ENCODE peak calls at places on chromosomes 11 and 22, in six cellular contexts. N is WERI-Rb-1, W is heart right ventricle, Q is Caco-2, K is pancreas, J is psoas muscle. F is an unnamed sample.

GRCh38 chr22:43994006-43994405 is 30.1 kb upstream of the PARVB start:
- DNase-seq in N (no peak), W (no peak), Q (no peak), K (no peak), J (no peak), F (no peak)

GRCh38 chr22:50398698-50399648 is 55.8 kb downstream of the PPP6R2 start:
- DNase-seq in N (no peak), W (no peak), Q (no peak), K (peak; percentile 68), J (no peak), F (no peak)

GRCh38 chr11:76769071-76769560 is 14.0 kb upstream of the TSKU start:
- DNase-seq in N (no peak), W (no peak), Q (no peak), K (no peak), J (no peak), F (no peak)

GRCh38 chr11:119506436-119506835 is 83.5 kb upstream of the THY1 start:
- DNase-seq in N (no peak), W (no peak), Q (no peak), K (no peak), J (no peak), F (no peak)

GRCh38 chr11:132987936-132988335 is 544.4 kb downstream of the OPCML start:
- DNase-seq in N (no peak), W (no peak), Q (no peak), K (no peak), J (no peak), F (no peak)

GRCh38 chr11:31870609-31871309 is 59.6 kb upstream of the PAX6 start:
- DNase-seq in N (peak; percentile 76), W (peak; percentile 32), Q (peak; percentile 71), K (peak; percentile 42), J (peak; percentile 19), F (peak; percentile 9)

GRCh38 chr11:60193687-60194433 is 11.0 kb upstream of the MS4A6A start:
- DNase-seq in N (peak; percentile 67), W (peak; percentile 76), Q (peak; percentile 58), K (peak; percentile 29), J (no peak), F (peak; percentile 83)

GRCh38 chr11:46718155-46719019 is 626 bp upstream of the F2 start:
- DNase-seq in N (no peak), W (no peak), Q (peak; percentile 89), K (no peak), J (no peak), F (no peak)

GRCh38 chr11:119373917-119374631 is 7.4 kb downstream of the USP2 start:
- DNase-seq in N (peak; percentile 86), W (peak; percentile 78), Q (peak; percentile 89), K (peak; percentile 83), J (peak; percentile 71), F (no peak)

GRCh38 chr22:46233231-46233630 is 16.9 kb downstream of the CDPF1 start:
- DNase-seq in N (no peak), W (peak; percentile 66), Q (no peak), K (peak; percentile 76), J (peak; percentile 62), F (no peak)

GRCh38 chr11:34460335-34460734 is 21.6 kb downstream of the CAT start:
- DNase-seq in N (no peak), W (no peak), Q (no peak), K (no peak), J (no peak), F (no peak)

DNA sequence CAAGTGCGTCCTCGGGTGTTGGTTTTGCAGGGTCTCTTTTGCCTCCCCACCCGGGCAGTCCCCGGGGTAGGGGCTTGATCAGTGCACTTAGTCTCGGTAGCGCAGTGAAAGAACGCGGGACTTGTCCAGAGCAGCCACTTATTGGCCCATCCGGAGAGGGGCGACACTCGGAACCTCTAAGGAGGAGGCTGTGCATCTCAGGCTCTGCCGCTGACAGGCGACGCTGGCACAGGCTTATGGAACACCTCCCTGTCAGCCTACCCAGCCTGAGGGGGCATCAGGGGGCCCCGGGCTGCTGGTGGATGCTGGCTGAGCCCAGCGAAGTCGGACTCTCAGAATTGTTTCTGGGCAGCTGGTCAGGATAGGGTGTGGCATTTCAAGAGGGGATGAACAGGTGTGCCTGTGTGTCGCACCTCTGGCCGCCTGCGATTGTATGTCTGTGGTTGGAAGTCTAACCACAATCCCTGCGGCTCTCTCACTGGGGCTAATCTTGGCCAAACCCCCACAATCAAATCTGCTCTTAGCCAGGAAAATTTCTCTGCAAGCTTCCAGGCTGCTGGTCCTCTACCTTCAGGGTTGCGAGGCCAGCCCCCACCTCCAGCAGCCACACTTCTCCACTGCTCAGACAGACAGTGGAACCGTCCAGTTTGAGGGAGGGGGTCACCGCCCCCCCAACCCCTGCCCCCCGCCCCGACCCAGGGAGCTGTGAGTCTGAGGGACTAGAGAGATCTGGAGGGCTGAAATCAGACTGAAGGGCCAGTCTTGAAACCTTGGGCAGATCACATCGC is 814 bp downstream of the ATG16L2 start:
- DNase-seq in N (peak; percentile 75), W (peak; percentile 41), Q (peak; percentile 85), K (peak; percentile 51), J (no peak), F (peak; percentile 83)
- TF ChIP-seq CTCF in N (peak; percentile 36), W (peak; percentile 13), Q (no peak), K (no peak), J (no peak), F (peak; percentile 43)

DNA sequence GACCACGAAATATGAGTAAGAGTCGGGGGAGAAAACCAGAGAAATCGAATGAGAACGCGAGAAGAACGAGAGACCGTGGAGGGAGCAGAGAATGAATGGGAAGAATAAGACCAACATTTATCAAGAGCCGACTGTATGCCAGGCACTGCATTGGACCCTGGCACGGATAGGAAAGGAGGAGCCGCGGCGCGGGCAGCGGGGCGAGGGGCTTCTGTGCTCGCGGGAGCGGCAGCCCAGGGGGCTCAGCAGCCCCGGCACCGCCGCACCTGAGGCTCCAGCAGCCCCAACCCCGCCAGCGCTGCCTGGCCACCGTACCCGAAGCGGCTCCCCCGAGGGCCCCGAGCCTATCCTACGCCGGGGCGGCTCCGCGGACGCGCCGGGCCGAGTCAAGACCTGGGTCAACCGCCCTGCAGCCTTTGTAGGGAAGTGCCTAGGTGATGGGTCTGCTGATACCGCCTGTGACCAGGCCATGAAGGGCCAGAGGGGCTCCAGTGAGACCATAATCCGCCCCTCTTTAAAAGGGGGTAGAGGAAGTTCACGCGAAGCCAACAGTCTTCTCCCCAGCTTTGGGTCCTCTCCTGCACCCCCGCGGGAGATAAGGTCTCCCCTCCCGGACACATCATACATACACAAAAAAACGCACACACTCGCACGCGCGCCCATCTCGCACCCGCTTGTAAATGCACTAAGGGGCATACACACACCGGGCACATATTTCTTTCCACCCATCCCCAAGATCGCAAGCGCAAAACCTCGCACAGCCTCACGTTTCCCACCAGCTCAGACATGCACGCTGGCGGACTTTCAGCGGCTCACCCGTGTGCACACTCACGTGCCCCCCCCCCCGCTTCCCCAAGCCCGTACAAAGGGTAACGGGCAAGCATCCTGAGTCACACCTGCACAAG is 964 bp upstream of the RTN4RL2 start:
- DNase-seq in N (no peak), W (no peak), Q (no peak), K (peak; percentile 33), J (no peak), F (peak; percentile 25)
- H3K4me3 ChIP-seq in N (no peak overlapping the region), W (peak overlapping the region; percentile 51), Q (peak overlapping the region; percentile 66), K (no peak overlapping the region), J (peak overlapping the region; percentile 60), F (peak overlapping the region; percentile 53)

GRCh38 chr22:42591987-42592386 is 22.7 kb downstream of the POLDIP3 start:
- DNase-seq in N (no peak), W (no peak), Q (no peak), K (no peak), J (no peak), F (no peak)
- H3K36me3 ChIP-seq in N (peaks cover 86% of the 10 kb centered on the region), W (peaks cover 100% of the 10 kb centered on the region), Q (peaks cover 2% of the 10 kb centered on the region), K (peaks cover 68% of the 10 kb centered on the region), J (peaks cover 99% of the 10 kb centered on the region), F (peaks cover 35% of the 10 kb centered on the region)

GRCh38 chr11:91625495-91625894 is 599.1 kb upstream of the FAT3 start:
- DNase-seq in N (no peak), W (no peak), Q (no peak), K (no peak), J (no peak), F (no peak)
- TF ChIP-seq CTCF in N (no peak), W (no peak), Q (no peak), K (no peak), J (no peak), F (no peak)

DNA sequence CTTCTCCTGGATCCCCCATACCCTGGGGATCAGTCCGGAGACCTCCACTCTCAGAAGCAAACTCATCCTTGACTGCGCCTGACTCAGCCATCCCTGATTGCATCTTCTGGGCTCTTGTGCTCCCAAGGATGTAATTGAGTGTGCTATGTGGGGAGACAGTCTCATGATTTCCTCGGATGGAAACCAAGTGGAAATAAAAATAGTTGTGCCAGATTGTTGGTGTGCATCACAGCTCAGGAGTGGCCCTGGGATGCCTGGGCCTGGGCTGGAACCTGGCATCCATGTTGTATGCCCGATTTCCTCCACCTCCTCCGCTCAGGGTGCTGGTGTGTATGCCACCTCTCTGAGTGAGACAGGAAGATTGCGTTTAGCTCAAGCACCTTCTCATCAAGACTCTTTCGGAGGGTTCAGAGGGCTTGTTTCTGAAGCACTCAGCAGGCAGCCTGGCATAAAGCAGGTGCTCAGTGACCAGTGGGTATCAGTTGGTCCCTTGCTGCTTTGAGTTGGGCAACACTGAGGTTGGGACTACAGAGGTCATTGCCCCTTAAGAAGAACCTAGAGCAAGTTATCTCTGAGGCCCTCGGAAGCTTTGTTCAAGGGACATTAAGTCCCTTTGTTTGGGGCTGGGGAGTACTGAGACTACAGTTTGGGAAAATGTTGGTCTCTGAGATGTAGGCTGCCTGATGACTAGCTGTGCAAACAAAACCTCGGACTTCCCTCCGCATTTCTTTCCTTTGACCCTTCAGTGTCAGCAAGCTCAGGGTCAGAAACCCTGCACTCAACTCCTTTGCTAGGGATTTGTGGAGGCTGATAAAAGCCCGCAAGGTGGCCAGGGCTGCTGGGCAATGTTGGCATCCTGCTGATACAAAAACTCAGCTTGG is 24.8 kb upstream of the MICAL2 start:
- DNase-seq in N (no peak), W (no peak), Q (peak; percentile 45), K (no peak), J (no peak), F (no peak)
- H3K4me3 ChIP-seq in N (no peak overlapping the region), W (no peak overlapping the region), Q (no peak overlapping the region), K (no peak overlapping the region), J (no peak overlapping the region), F (no peak overlapping the region)

GRCh38 chr11:20054584-20054983 is 105.7 kb downstream of the DBX1 start:
- DNase-seq in N (no peak), W (no peak), Q (no peak), K (no peak), J (no peak), F (no peak)
- H3K36me3 ChIP-seq in N (peaks cover 95% of the 10 kb centered on the region), W (peaks cover 80% of the 10 kb centered on the region), Q (no peaks in the 10 kb centered on the region), K (peaks cover 59% of the 10 kb centered on the region), J (no peaks in the 10 kb centered on the region), F (no peaks in the 10 kb centered on the region)

GRCh38 chr11:73286240-73286810 is 14.2 kb downstream of the P2RY6 start:
- DNase-seq in N (no peak), W (no peak), Q (peak; percentile 38), K (no peak), J (no peak), F (no peak)
- TF ChIP-seq CTCF in N (peak; percentile 25), W (no peak), Q (no peak), K (no peak), J (no peak), F (no peak)

GRCh38 chr11:65225284-65226102 is 36.3 kb upstream of the POLA2 start:
- DNase-seq in N (peak; percentile 81), W (peak; percentile 59), Q (peak; percentile 69), K (peak; percentile 67), J (peak; percentile 58), F (peak; percentile 48)
- H3K4me3 ChIP-seq in N (peak overlapping the region; percentile 34), W (peak overlapping the region; percentile 60), Q (peak overlapping the region; percentile 45), K (no peak overlapping the region), J (peak overlapping the region; percentile 63), F (peak overlapping the region; percentile 64)